ENCODE peak calls at places on chromosomes 1 and 21, in eight cellular contexts. X is esophagus squamous epithelium, F is fibroblast of mammary gland, E is fibroblast of the aortic adventitia, R is fibroblast of lung, S is lower leg skin, A is GM12865, M is GM23338. Q is an unnamed sample.
A peak's percentile ranks its signal among the peaks of the same experiment; 100 is the strongest.

GRCh38 chr21:42523941-42524340 is 10.3 kb downstream of the SLC37A1 start:
- DNase-seq in X (no peak), F (no peak), E (no peak), R (no peak), S (no peak), A (no peak), M (no peak), Q (no peak)

GRCh38 chr1:113388621-113389355 is 1.5 kb upstream of the MAGI3 start:
- DNase-seq in X (no peak), F (no peak), E (peak; percentile 17), R (no peak), S (no peak), A (peak; percentile 10), M (no peak), Q (no peak)

GRCh38 chr1:199937161-199937560 is 90.3 kb upstream of the NR5A2 start:
- DNase-seq in X (no peak), F (no peak), E (no peak), R (no peak), S (no peak), A (no peak), M (no peak), Q (no peak)

GRCh38 chr1:236608930-236609726 is 4.8 kb upstream of the HEATR1 start:
- DNase-seq in X (no peak), F (peak; percentile 64), E (peak; percentile 70), R (peak; percentile 60), S (no peak), A (peak; percentile 34), M (peak; percentile 80), Q (no peak)

GRCh38 chr1:176164014-176164678 is 42.9 kb downstream of the COP1 start:
- DNase-seq in X (no peak), F (no peak), E (no peak), R (no peak), S (no peak), A (no peak), M (no peak), Q (no peak)

GRCh38 chr21:36076878-36077658 is 7.2 kb downstream of the CBR1 start:
- DNase-seq in X (no peak), F (no peak), E (no peak), R (no peak), S (no peak), A (peak; percentile 13), M (no peak), Q (no peak)

GRCh38 chr21:41783476-41784150 is 16.8 kb upstream of the RIPK4 start:
- DNase-seq in X (no peak), F (no peak), E (peak; percentile 4), R (no peak), S (no peak), A (no peak), M (no peak), Q (peak; percentile 57)

GRCh38 chr1:63703661-63704060 is 70.2 kb upstream of the ROR1 start:
- DNase-seq in X (no peak), F (no peak), E (no peak), R (no peak), S (no peak), A (no peak), M (no peak), Q (no peak)

GRCh38 chr1:207815913-207816312 is 64.1 kb downstream of the CD46 start:
- DNase-seq in X (no peak), F (peak; percentile 79), E (no peak), R (peak; percentile 14), S (no peak), A (no peak), M (no peak), Q (peak; percentile 50)

GRCh38 chr1:216688127-216688657 is 35.0 kb downstream of the ESRRG start:
- DNase-seq in X (no peak), F (no peak), E (no peak), R (no peak), S (no peak), A (no peak), M (no peak), Q (no peak)

GRCh38 chr1:177944673-177945014 is 25.2 kb downstream of the SEC16B start:
- DNase-seq in X (no peak), F (no peak), E (no peak), R (no peak), S (no peak), A (no peak), M (no peak), Q (no peak)

GRCh38 chr1:178034676-178035075 is 59.2 kb upstream of the RASAL2 start:
- DNase-seq in X (no peak), F (no peak), E (no peak), R (no peak), S (no peak), A (no peak), M (no peak), Q (no peak)

GRCh38 chr21:45004059-45004422 is 64.2 kb downstream of the SLX9 start:
- DNase-seq in X (no peak), F (no peak), E (no peak), R (no peak), S (no peak), A (no peak), M (no peak), Q (peak; percentile 62)

GRCh38 chr1:186164773-186165172 is 210.3 kb downstream of the TPR start:
- DNase-seq in X (no peak), F (no peak), E (no peak), R (no peak), S (no peak), A (no peak), M (no peak), Q (no peak)

GRCh38 chr1:93448292-93448982 is 519 bp downstream of the FNBP1L start:
- DNase-seq in X (no peak), F (peak; percentile 17), E (no peak), R (no peak), S (no peak), A (no peak), M (peak; percentile 88), Q (peak; percentile 74)

GRCh38 chr1:223770621-223771315 is 58.4 kb downstream of the CAPN2 start:
- DNase-seq in X (no peak), F (no peak), E (no peak), R (no peak), S (no peak), A (no peak), M (no peak), Q (no peak)

GRCh38 chr1:155016231-155016831 is 13.7 kb downstream of the ZBTB7B start:
- DNase-seq in X (no peak), F (no peak), E (no peak), R (no peak), S (no peak), A (no peak), M (no peak), Q (no peak)

GRCh38 chr1:21574464-21575151 is 65.4 kb downstream of the ALPL start:
- DNase-seq in X (no peak), F (peak; percentile 77), E (peak; percentile 90), R (no peak), S (no peak), A (no peak), M (peak; percentile 72), Q (no peak)

GRCh38 chr1:108559215-108560142 is at the start of gene EEIG2:
- DNase-seq in X (peak; percentile 14), F (peak; percentile 87), E (peak; percentile 82), R (peak; percentile 87), S (peak; percentile 71), A (peak; percentile 93), M (peak; percentile 94), Q (peak; percentile 86)

GRCh38 chr1:156746716-156747631 is 4.5 kb downstream of the HDGF start:
- DNase-seq in X (no peak), F (peak; percentile 92), E (peak; percentile 95), R (peak; percentile 95), S (peak; percentile 93), A (peak; percentile 77), M (peak; percentile 94), Q (peak; percentile 99)
- TF ChIP-seq CTCF in X (no peak), F (no peak), E (peak; percentile 6), R (no peak), S (no peak), A (peak; percentile 21), M (peak; percentile 54), Q (no peak)

GRCh38 chr1:46532498-46533178 is 18.8 kb downstream of the KNCN start:
- DNase-seq in X (no peak), F (peak; percentile 37), E (peak; percentile 42), R (peak; percentile 47), S (no peak), A (peak; percentile 51), M (peak; percentile 85), Q (no peak)
- TF ChIP-seq CTCF in X (peak; percentile 57), F (peak; percentile 44), E (peak; percentile 69), R (peak; percentile 55), S (no peak), A (peak; percentile 59), M (peak; percentile 77), Q (peak; percentile 57)

GRCh38 chr1:162275622-162276175 is 101.0 kb downstream of the SPATA46 start:
- DNase-seq in X (no peak), F (no peak), E (no peak), R (no peak), S (no peak), A (no peak), M (peak; percentile 20), Q (no peak)

GRCh38 chr1:162279099-162279498 is 97.6 kb downstream of the SPATA46 start:
- DNase-seq in X (no peak), F (no peak), E (no peak), R (no peak), S (no peak), A (no peak), M (no peak), Q (no peak)

GRCh38 chr1:162271972-162272371 is 104.7 kb downstream of the SPATA46 start:
- DNase-seq in X (no peak), F (no peak), E (no peak), R (no peak), S (no peak), A (no peak), M (no peak), Q (no peak)

DNA sequence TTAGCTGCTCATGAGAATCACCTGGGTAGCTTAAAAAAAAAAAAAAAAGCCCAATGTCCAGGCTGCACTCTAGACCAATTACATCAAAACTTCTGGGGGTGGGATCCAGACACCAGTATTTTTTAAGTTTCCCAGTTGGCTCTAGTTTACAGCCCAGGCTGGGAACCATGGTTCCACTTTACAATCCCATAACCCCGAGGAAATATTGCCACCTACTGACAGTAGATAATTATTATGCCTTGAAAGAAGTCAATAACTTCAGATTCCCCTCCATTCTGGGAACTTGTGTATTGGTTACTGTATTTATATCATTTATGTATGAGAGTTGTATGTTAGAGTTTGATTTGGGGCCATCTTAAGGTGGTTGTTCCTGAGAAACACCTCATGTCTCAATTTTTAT is 100.2 kb downstream of the SPATA46 start:
- DNase-seq in X (no peak), F (peak; percentile 54), E (peak; percentile 49), R (peak; percentile 53), S (no peak), A (peak; percentile 23), M (peak; percentile 51), Q (no peak)
- TF ChIP-seq CTCF in X (no peak), F (peak; percentile 44), E (peak; percentile 41), R (peak; percentile 41), S (no peak), A (peak; percentile 21), M (peak; percentile 43), Q (no peak)

DNA sequence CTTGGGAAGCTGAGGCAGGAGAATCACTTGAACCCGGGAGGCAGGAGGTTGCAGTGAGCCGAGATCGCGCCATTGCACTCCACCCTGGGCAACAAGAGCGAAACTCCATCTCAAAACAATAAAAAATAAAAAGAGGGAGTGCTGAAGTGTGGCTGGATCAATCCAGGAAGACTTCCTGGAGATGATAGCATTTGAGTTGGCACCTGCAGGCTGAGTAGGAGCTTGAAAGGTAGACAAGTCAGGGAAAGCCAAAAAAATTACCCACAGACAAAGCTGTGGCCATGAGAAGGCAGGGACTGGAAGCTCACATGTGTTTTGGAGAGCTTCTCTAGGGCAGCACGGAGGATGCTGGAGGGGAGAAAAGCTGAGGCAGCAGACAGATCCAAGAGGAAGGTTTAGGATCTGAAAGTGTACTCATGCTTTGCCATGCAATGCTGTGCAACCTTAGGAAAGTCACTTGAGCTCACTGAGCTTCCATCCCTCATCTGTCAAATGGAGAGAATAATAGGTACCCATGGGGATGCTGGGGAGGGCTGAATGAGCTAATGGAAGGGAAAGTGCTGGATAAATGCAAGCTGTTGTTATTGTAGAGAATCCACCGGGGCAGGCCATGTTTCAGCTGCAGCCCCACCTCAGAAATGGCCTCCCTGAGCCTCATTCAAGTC is 26.0 kb upstream of the SYNC start:
- DNase-seq in X (no peak), F (no peak), E (no peak), R (no peak), S (no peak), A (no peak), M (no peak), Q (no peak)
- TF ChIP-seq CTCF in X (no peak), F (no peak), E (no peak), R (no peak), S (no peak), A (no peak), M (no peak), Q (no peak)